ENCODE peak calls at places on chromosomes 6 and 20, in five cellular contexts. Y, G, U, W and P are unnamed samples.
A peak's percentile ranks its signal among the peaks of the same experiment; 100 is the strongest.

GRCh38 chr6:95087394-95088097 is 489.8 kb upstream of the MANEA start:
- DNase-seq in W (peak; percentile 95), U (no peak), G (no peak), Y (no peak), P (no peak)

GRCh38 chr20:49852522-49853055 is 40.0 kb downstream of the SLC9A8 start:
- DNase-seq in G (no peak), U (no peak), W (no peak), Y (no peak), P (no peak)

GRCh38 chr20:44204156-44204831 is 6.3 kb downstream of the OSER1 start:
- DNase-seq in Y (no peak), G (no peak), W (no peak), U (no peak), P (no peak)

GRCh38 chr6:53673138-53673801 is 7.7 kb upstream of the KLHL31 start:
- DNase-seq in W (no peak), Y (no peak), U (no peak), G (no peak), P (no peak)

GRCh38 chr6:100877851-100878250 is 3.3 kb downstream of the ASCC3 start:
- DNase-seq in W (no peak), U (no peak), Y (no peak), G (no peak), P (no peak)

GRCh38 chr20:23094927-23095326 is 8.8 kb upstream of the CD93 start:
- DNase-seq in W (no peak), G (no peak), Y (no peak), U (no peak), P (no peak)

GRCh38 chr20:56439784-56440291 is 27.8 kb downstream of the CASS4 start:
- DNase-seq in U (no peak), Y (no peak), W (no peak), G (peak; percentile 38), P (no peak)

GRCh38 chr20:62252342-62252966 is 14.1 kb downstream of the OSBPL2 start:
- DNase-seq in W (no peak), U (no peak), G (no peak), Y (no peak), P (no peak)

GRCh38 chr20:18481596-18481995 is 14.4 kb downstream of the POLR3F start:
- DNase-seq in W (no peak), U (no peak), Y (no peak), G (no peak), P (no peak)

GRCh38 chr20:3670945-3671344 is 7.7 kb upstream of the GFRA4 start:
- DNase-seq in Y (no peak), W (no peak), U (no peak), G (no peak), P (no peak)

GRCh38 chr20:59144179-59144830 is 19.3 kb upstream of the ZNF831 start:
- DNase-seq in Y (no peak), U (no peak), G (peak; percentile 71), W (no peak), P (no peak)

GRCh38 chr6:104887350-104887749 is 27.6 kb upstream of the HACE1 start:
- DNase-seq in W (no peak), U (no peak), G (peak; percentile 21), Y (no peak), P (peak; percentile 64)

GRCh38 chr6:106165885-106166485 is 79.8 kb downstream of the PRDM1 start:
- DNase-seq in U (no peak), G (no peak), Y (no peak), W (no peak), P (no peak)

GRCh38 chr20:49384437-49385434 is 97.7 kb downstream of the KCNB1 start:
- DNase-seq in Y (peak; percentile 52), G (peak; percentile 83), W (peak; percentile 75), U (peak; percentile 41), P (peak; percentile 77)

GRCh38 chr20:19964289-19965263 is 52.6 kb upstream of the NAA20 start:
- DNase-seq in G (no peak), Y (no peak), W (no peak), U (no peak), P (no peak)

GRCh38 chr20:31517373-31517772 is 3.1 kb downstream of the HM13 start:
- DNase-seq in G (peak; percentile 29), Y (no peak), W (no peak), U (no peak), P (peak; percentile 38)

GRCh38 chr6:26183237-26183580 is 96.0 kb downstream of the HFE start:
- DNase-seq in W (no peak), Y (no peak), G (no peak), U (no peak), P (no peak)

GRCh38 chr20:1528811-1529210 is 28.7 kb downstream of the SIRPD start:
- DNase-seq in W (no peak), G (no peak), Y (no peak), U (no peak), P (no peak)

GRCh38 chr6:153090241-153090930 is 40.7 kb downstream of the RGS17 start:
- DNase-seq in G (no peak), U (no peak), W (no peak), Y (no peak), P (no peak)

GRCh38 chr6:33164176-33164575 is 28.1 kb downstream of the COL11A2 start:
- DNase-seq in G (no peak), U (no peak), Y (no peak), W (no peak), P (no peak)

GRCh38 chr6:31090973-31091364 is 21.4 kb downstream of the C6orf15 start:
- DNase-seq in W (no peak), Y (no peak), G (no peak), U (no peak), P (no peak)

GRCh38 chr6:14861491-14861943 is 384.4 kb upstream of the JARID2 start:
- DNase-seq in U (no peak), G (no peak), W (no peak), Y (no peak), P (peak; percentile 24)